ENCODE peak calls at places on chromosome 11, in ten cellular contexts. Z is upper lobe of right lung, A is PC-9, C is heart right ventricle, O is lung, Q is GM12878, M is Peyer's patch, I is coronary artery, H is GM23338, W is pancreas. J is an unnamed sample.

GRCh38 chr11:101797335-101797734 is 117.5 kb upstream of the CEP126 start:
- DNase-seq in O (no peak), C (no peak), I (no peak), H (no peak), Z (no peak), M (no peak), Q (no peak), W (no peak), A (no peak), J (peak; percentile 14)

GRCh38 chr11:64226507-64227051 is 505 bp downstream of the NUDT22 start:
- DNase-seq in Z (peak; percentile 87), I (peak; percentile 79), M (peak; percentile 85), H (peak; percentile 64), Q (no peak), A (peak; percentile 63), O (no peak), C (peak; percentile 67), W (peak; percentile 74), J (no peak)

GRCh38 chr11:66284526-66285078 is 4.3 kb downstream of the YIF1A start:
- DNase-seq in H (no peak), O (no peak), Z (no peak), M (no peak), C (no peak), Q (no peak), W (no peak), I (no peak), A (no peak), J (no peak)

GRCh38 chr11:35144103-35144741 is 5.3 kb downstream of the CD44 start:
- DNase-seq in O (peak; percentile 64), M (peak; percentile 80), C (no peak), Z (peak; percentile 67), I (no peak), A (peak; percentile 91), H (no peak), W (no peak), Q (peak; percentile 85), J (peak; percentile 53)

GRCh38 chr11:2777396-2777795 is 77.6 kb upstream of the KCNQ1OT1 start:
- DNase-seq in A (peak; percentile 56), C (no peak), Z (peak; percentile 56), I (peak; percentile 72), W (peak; percentile 22), O (peak; percentile 26), Q (no peak), M (peak; percentile 10), H (no peak), J (no peak)

GRCh38 chr11:96052921-96053631 is 129.2 kb upstream of the MTMR2 start:
- DNase-seq in H (no peak), M (no peak), A (peak; percentile 88), C (no peak), Z (no peak), W (no peak), Q (peak; percentile 53), O (no peak), I (no peak), J (peak; percentile 37)

GRCh38 chr11:61911124-61911700 is 6.2 kb downstream of the RAB3IL1 start:
- DNase-seq in Z (no peak), Q (no peak), C (no peak), A (no peak), O (no peak), H (no peak), M (no peak), W (no peak), I (no peak), J (no peak)

GRCh38 chr11:122785156-122785605 is 53.1 kb upstream of the CRTAM start:
- DNase-seq in M (no peak), A (no peak), C (no peak), W (no peak), Q (no peak), O (no peak), Z (no peak), H (no peak), I (no peak), J (no peak)

GRCh38 chr11:30552839-30553238 is 33.3 kb downstream of the MPPED2 start:
- DNase-seq in A (no peak), H (no peak), W (no peak), Q (no peak), M (no peak), O (no peak), I (no peak), Z (no peak), C (no peak), J (no peak)

GRCh38 chr11:65134952-65135632 is 773 bp upstream of the SYVN1 start:
- DNase-seq in O (peak; percentile 94), I (peak; percentile 95), H (peak; percentile 98), W (peak; percentile 97), A (peak; percentile 99), M (peak; percentile 89), Z (peak; percentile 95), C (peak; percentile 86), Q (no peak), J (peak; percentile 95)

GRCh38 chr11:74135516-74135840 is 35.3 kb downstream of the C2CD3 start:
- DNase-seq in W (no peak), Q (no peak), C (no peak), O (no peak), A (no peak), Z (no peak), M (no peak), H (no peak), I (no peak), J (no peak)

GRCh38 chr11:112834277-112834755 is 126.9 kb upstream of the NCAM1 start:
- DNase-seq in C (peak; percentile 70), I (no peak), A (no peak), M (no peak), W (peak; percentile 35), Z (peak; percentile 70), Q (no peak), H (no peak), O (peak; percentile 31), J (no peak)

GRCh38 chr11:59510917-59511589 is at the start of gene OR4D9:
- DNase-seq in W (no peak), I (no peak), Q (no peak), O (no peak), C (no peak), H (no peak), Z (no peak), A (no peak), M (no peak), J (no peak)

GRCh38 chr11:11975201-11976092 is 33.0 kb downstream of the DKK3 start:
- DNase-seq in I (peak; percentile 55), O (no peak), Z (peak; percentile 27), Q (no peak), C (no peak), H (no peak), A (no peak), M (no peak), W (no peak), J (no peak)

GRCh38 chr11:133506023-133506422 is 26.3 kb downstream of the OPCML start:
- DNase-seq in O (no peak), A (no peak), I (no peak), C (no peak), Z (no peak), W (no peak), H (no peak), M (no peak), Q (peak; percentile 42), J (no peak)

DNA sequence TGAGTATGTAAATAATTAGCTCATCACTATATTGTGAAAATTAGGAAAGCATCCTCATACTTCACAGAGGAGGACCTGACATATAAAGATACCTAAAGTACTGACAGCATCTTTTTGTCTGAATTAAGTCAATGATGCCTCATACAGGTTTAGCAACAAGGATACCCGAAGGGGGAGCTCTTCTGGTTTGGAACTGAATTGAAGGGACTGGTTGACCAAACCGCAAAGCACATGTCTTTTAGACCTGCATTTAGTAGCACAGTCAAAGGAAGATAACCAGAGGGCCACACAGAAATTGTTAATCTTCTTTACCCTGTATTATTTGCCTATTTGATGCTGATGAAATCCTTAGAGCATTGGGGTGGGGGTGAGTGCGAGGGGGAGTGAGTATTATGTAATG is 12.9 kb upstream of the WT1 start:
- DNase-seq in O (no peak), H (peak; percentile 79), W (no peak), C (no peak), A (peak; percentile 52), Z (no peak), I (no peak), M (no peak), Q (peak; percentile 9), J (no peak)
- TF ChIP-seq CTCF in O (no peak), H (peak; percentile 69), W (no peak), C (no peak), A (peak; percentile 55), Z (no peak), I (no peak), M (no peak), Q (peak; percentile 23), J (peak; percentile 46)

DNA sequence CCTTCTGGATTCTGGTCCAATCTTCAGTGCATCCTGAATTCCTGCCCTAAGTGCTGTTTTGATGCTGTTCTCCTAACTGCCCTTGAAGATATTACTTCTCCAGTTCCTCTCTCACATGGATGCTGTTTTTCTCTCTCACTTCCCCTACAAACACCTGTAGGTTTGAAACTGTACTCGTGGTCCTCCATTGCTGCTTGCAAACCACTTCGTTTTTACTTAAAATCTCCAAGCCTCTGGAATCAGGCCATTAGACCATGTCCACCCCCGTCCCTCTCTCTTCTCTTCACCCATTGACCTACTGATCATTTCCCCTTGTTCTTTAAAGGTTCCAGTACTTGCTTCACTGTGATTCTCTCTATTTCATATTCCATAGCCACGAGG is 988.1 kb downstream of the NTM start:
- DNase-seq in I (no peak), H (no peak), C (no peak), Q (no peak), Z (no peak), A (no peak), M (no peak), O (no peak), W (no peak), J (no peak)
- H3K27ac ChIP-seq in I (no peak overlapping the region), H (no peak overlapping the region), C (no peak overlapping the region), Q (peak overlapping the region; percentile 91), Z (no peak overlapping the region), A (no peak overlapping the region), M (no peak overlapping the region), O (no peak overlapping the region), W (no peak overlapping the region), J (no peak overlapping the region)

GRCh38 chr11:68822546-68822945 is 19.2 kb downstream of the CPT1A start:
- DNase-seq in W (no peak), Q (no peak), O (no peak), H (no peak), Z (no peak), I (no peak), C (no peak), A (no peak), M (no peak), J (no peak)
- H3K4me3 ChIP-seq in W (no peak overlapping the region), Q (no peak overlapping the region), O (no peak overlapping the region), H (no peak overlapping the region), Z (no peak overlapping the region), I (no peak overlapping the region), C (no peak overlapping the region), A (no peak overlapping the region), M (no peak overlapping the region), J (no peak overlapping the region)

GRCh38 chr11:7775689-7776088 is 21.1 kb downstream of the OR5P2 start:
- DNase-seq in H (no peak), Q (no peak), O (no peak), Z (no peak), W (no peak), I (no peak), C (no peak), M (no peak), A (no peak), J (no peak)
- TF ChIP-seq CTCF in H (peak; percentile 28), Q (no peak), O (no peak), Z (no peak), W (no peak), I (no peak), C (no peak), M (no peak), A (no peak), J (no peak)

GRCh38 chr11:92308366-92308765 is 83.7 kb downstream of the FAT3 start:
- DNase-seq in Q (no peak), O (no peak), C (no peak), H (no peak), W (no peak), M (no peak), A (no peak), Z (no peak), I (no peak), J (no peak)
- H3K27ac ChIP-seq in Q (no peak overlapping the region), O (no peak overlapping the region), C (no peak overlapping the region), H (peak overlapping the region; percentile 80), W (no peak overlapping the region), M (no peak overlapping the region), A (no peak overlapping the region), Z (no peak overlapping the region), I (no peak overlapping the region), J (no peak overlapping the region)

J was measured in brain microvascular endothelial cell.